ENCODE peak calls at places on chromosome 9, in eight cellular contexts. L is tibial artery; C is left ventricle myocardium inferior; R is IMR-90; Y is astrocyte; K is ovary; B is effector memory CD4-positive, alpha-beta T cell; Q is heart right ventricle. Z is an unnamed sample. For H3K27me3, the result is how much of the 10 kb centered on the place peaks cover.

GRCh38 chr9:17330097-17330496 is 195.3 kb downstream of the CNTLN start:
- DNase-seq in L (no peak), C (no peak), R (peak), Y (no peak), K (no peak), B (no peak), Q (no peak), Z (no peak)

GRCh38 chr9:99833735-99834134 is 12.1 kb downstream of the NR4A3 start:
- DNase-seq in L (no peak), C (no peak), R (peak), Y (no peak), K (no peak), B (no peak), Q (no peak), Z (no peak)

GRCh38 chr9:76800901-76801300 is 36.7 kb downstream of the PCA3 start:
- DNase-seq in L (no peak), C (no peak), R (no peak), Y (no peak), K (no peak), B (no peak), Q (no peak), Z (no peak)

GRCh38 chr9:84669293-84670105 is at the start of gene NTRK2:
- DNase-seq in L (peak), C (peak), R (peak), Y (peak), K (peak), B (no peak), Q (peak), Z (peak)

GRCh38 chr9:68979538-68980314 is 34.2 kb downstream of the PRKACG start:
- DNase-seq in L (no peak), C (peak), R (no peak), Y (no peak), K (no peak), B (no peak), Q (peak), Z (peak)

GRCh38 chr9:135764731-135765130 is 62.7 kb downstream of the KCNT1 start:
- DNase-seq in L (no peak), C (no peak), R (no peak), Y (no peak), K (no peak), B (no peak), Q (no peak), Z (no peak)

GRCh38 chr9:89880721-89881120 is 275.9 kb downstream of the GADD45G start:
- DNase-seq in L (peak), C (no peak), R (no peak), Y (no peak), K (no peak), B (no peak), Q (no peak), Z (no peak)

GRCh38 chr9:87869082-87869481 is 13.6 kb upstream of the SPATA31E1 start:
- DNase-seq in L (no peak), C (no peak), R (no peak), Y (no peak), K (no peak), B (no peak), Q (no peak), Z (no peak)

GRCh38 chr9:110671849-110672248 is 3.3 kb downstream of the MUSK start:
- DNase-seq in L (no peak), C (no peak), R (no peak), Y (no peak), K (no peak), B (no peak), Q (no peak), Z (no peak)

GRCh38 chr9:88426651-88427050 is 38.4 kb downstream of the SPIN1 start:
- DNase-seq in L (no peak), C (no peak), R (no peak), Y (no peak), K (no peak), B (no peak), Q (no peak), Z (no peak)

GRCh38 chr9:121498487-121499176 is 1.0 kb downstream of the GGTA1 start:
- DNase-seq in L (peak), C (no peak), R (peak), Y (no peak), K (peak), B (no peak), Q (peak), Z (peak)

GRCh38 chr9:121499427-121500164 is at the start of gene GGTA1:
- DNase-seq in L (peak), C (peak), R (peak), Y (peak), K (peak), B (no peak), Q (peak), Z (peak)

GRCh38 chr9:121500165-121500478 is 478 bp upstream of the GGTA1 start:
- DNase-seq in L (no peak), C (no peak), R (no peak), Y (no peak), K (no peak), B (no peak), Q (no peak), Z (no peak)

GRCh38 chr9:121499177-121499426 is 542 bp downstream of the GGTA1 start:
- DNase-seq in L (peak), C (no peak), R (no peak), Y (no peak), K (no peak), B (no peak), Q (no peak), Z (no peak)

GRCh38 chr9:121498150-121498486 is 1.5 kb downstream of the GGTA1 start:
- DNase-seq in L (peak), C (peak), R (peak), Y (peak), K (peak), B (no peak), Q (no peak), Z (peak)
- H3K27me3 ChIP-seq in L (under half), C (under half), R (under half), Y (under half), K (under half), B (under half), Q (under half), Z (under half)

DNA sequence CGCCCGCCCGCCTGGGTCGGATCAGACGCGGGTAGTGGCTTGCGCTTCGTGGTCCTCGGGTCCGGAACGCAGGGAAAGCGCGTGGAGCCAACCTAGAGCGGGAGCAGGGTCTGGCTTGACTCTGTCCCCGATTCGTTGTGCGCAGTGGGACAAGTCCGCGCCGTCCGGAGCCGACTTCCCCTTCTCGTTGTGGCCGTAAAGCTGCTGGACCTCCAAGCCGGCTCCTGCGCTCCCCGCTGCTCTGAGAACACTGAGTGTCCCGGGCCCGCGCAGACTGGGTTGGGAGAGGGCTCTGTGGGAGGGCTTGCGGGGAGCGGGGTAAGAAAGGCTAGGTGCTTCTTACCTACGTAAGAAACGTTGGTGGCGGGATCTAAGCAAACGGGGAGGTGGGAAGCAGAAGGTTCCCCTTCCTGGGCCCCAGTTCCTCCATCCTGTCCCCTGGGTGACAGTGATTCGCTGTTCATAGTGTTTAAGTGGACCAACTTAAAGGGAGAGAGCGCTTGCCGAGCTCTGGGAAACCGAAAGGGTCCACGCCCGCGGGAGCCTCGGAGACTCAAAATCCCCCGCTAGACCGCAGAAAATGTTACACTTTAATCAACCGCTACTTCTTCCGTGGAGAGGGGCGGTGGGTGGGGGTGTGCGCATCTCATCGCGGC is 4.3 kb upstream of the FOXE1 start:
- DNase-seq in L (no peak), C (no peak), R (peak), Y (no peak), K (no peak), B (no peak), Q (peak), Z (no peak)
- H3K27me3 ChIP-seq in L (under half), C (half or more), R (half or more), Y (half or more), K (under half), B (half or more), Q (half or more), Z (under half)

GRCh38 chr9:98692392-98692791 is 16.3 kb downstream of the GABBR2 start:
- DNase-seq in L (no peak), C (no peak), R (no peak), Y (no peak), K (no peak), B (no peak), Q (no peak), Z (no peak)

GRCh38 chr9:98688710-98689495 is 19.8 kb downstream of the GABBR2 start:
- DNase-seq in L (no peak), C (no peak), R (no peak), Y (no peak), K (no peak), B (no peak), Q (no peak), Z (no peak)

GRCh38 chr9:98687911-98688310 is 20.8 kb downstream of the GABBR2 start:
- DNase-seq in L (no peak), C (no peak), R (peak), Y (no peak), K (no peak), B (no peak), Q (no peak), Z (no peak)

GRCh38 chr9:98691890-98692289 is 16.8 kb downstream of the GABBR2 start:
- DNase-seq in L (no peak), C (no peak), R (no peak), Y (no peak), K (no peak), B (no peak), Q (no peak), Z (no peak)

GRCh38 chr9:98690686-98691085 is 18.0 kb downstream of the GABBR2 start:
- DNase-seq in L (no peak), C (no peak), R (no peak), Y (no peak), K (no peak), B (no peak), Q (no peak), Z (no peak)
- H3K27me3 ChIP-seq in L (under half), C (under half), R (under half), Y (under half), K (under half), B (under half), Q (under half), Z (under half)

GRCh38 chr9:133306242-133307194 is 29.5 kb downstream of the SURF6 start:
- DNase-seq in L (no peak), C (no peak), R (no peak), Y (no peak), K (no peak), B (no peak), Q (no peak), Z (no peak)

GRCh38 chr9:133307271-133307670 is 28.7 kb downstream of the SURF6 start:
- DNase-seq in L (no peak), C (no peak), R (no peak), Y (no peak), K (no peak), B (no peak), Q (no peak), Z (no peak)

GRCh38 chr9:133304477-133305377 is 29.7 kb upstream of the ABO start:
- DNase-seq in L (no peak), C (no peak), R (no peak), Y (no peak), K (no peak), B (no peak), Q (no peak), Z (no peak)

GRCh38 chr9:133304158-133304470 is 29.1 kb upstream of the ABO start:
- DNase-seq in L (no peak), C (no peak), R (no peak), Y (no peak), K (no peak), B (no peak), Q (no peak), Z (no peak)

DNA sequence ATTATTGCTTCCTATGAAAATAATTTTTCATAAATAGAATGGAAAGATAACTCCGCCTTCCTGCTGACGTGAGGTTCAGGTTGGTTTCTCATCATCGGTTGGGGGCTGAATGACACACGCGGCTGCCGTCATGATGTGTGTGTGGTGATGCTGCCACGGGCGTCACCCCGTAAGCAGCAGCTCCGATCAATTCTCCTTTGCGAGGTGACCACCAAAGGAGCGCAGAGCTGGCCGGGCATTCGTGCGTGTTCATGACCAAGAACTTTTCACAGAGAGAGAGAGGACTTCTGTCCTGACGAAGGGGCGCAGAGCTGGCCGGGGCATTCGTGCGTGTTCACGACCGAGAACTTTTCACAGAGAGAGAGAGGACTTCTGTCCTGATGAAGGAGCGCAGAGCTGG is 30.3 kb downstream of the SURF6 start:
- DNase-seq in L (no peak), C (no peak), R (no peak), Y (no peak), K (no peak), B (no peak), Q (no peak), Z (no peak)
- H3K27me3 ChIP-seq in L (under half), C (half or more), R (under half), Y (under half), K (under half), B (under half), Q (under half), Z (under half)

GRCh38 chr9:137875846-137876245 is 1.7 kb upstream of the CACNA1B start:
- DNase-seq in L (no peak), C (no peak), R (no peak), Y (no peak), K (no peak), B (no peak), Q (no peak), Z (no peak)
- H3K27me3 ChIP-seq in L (under half), C (half or more), R (under half), Y (under half), K (under half), B (under half), Q (half or more), Z (under half)

DNA sequence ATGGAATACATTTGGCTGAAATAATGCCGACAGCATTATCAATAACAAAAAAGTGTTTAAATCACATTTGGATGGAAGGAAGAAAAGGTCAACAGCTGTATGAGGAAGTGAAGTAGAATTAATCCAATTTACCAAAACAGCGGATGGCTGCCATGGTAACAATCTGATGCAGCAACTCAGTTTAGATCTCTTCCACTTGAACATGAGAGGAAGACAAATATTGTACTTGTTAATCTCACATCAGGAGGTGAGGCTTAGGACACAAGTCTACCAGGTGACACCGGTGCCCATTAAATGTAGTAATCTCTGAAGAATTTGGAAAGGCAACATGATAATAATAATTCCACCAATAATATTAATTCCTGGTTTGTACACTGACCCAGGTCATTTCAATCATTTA is 2.4 kb downstream of the RASEF start:
- DNase-seq in L (no peak), C (no peak), R (no peak), Y (no peak), K (no peak), B (no peak), Q (no peak), Z (peak)
- H3K27me3 ChIP-seq in L (under half), C (half or more), R (under half), Y (under half), K (under half), B (under half), Q (half or more), Z (under half)

GRCh38 chr9:5310851-5311250 is 6.3 kb upstream of the RLN2 start:
- DNase-seq in L (no peak), C (no peak), R (no peak), Y (peak), K (no peak), B (no peak), Q (no peak), Z (no peak)
- H3K27me3 ChIP-seq in L (under half), C (under half), R (under half), Y (under half), K (under half), B (under half), Q (under half), Z (under half)

GRCh38 chr9:101030022-101030391 is 1.5 kb downstream of the PLPPR1 start:
- DNase-seq in L (no peak), C (no peak), R (no peak), Y (no peak), K (no peak), B (no peak), Q (no peak), Z (no peak)
- H3K27me3 ChIP-seq in L (under half), C (half or more), R (under half), Y (under half), K (under half), B (under half), Q (half or more), Z (under half)

DNA sequence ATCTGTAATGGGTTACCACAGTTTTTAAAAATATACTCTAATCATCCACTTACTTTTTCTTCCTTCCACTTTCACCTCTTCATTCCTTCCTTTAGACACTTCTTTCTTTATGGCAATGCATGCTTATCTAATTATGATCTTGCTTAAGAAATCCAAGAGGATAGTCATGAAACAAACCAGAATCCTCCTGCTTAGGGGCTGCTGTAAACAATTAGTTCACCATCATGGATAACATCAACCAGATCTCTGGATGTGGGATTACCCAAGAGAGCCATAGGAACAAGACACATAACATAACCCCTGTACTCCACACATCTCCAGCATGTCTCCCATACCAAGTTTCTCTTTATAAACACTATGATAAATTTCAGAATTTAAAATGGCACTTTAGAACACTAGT is 713.4 kb upstream of the PTPRD start:
- DNase-seq in L (no peak), C (no peak), R (no peak), Y (no peak), K (no peak), B (no peak), Q (no peak), Z (no peak)
- H3K27me3 ChIP-seq in L (under half), C (under half), R (under half), Y (under half), K (under half), B (under half), Q (under half), Z (under half)